ENCODE peak calls at places on chromosomes 1 and 21, in seven cellular contexts. M, F, Y, V, X, P and T are unnamed samples. For H3K9me3, the result is how much of the 10 kb centered on the place peaks cover.

GRCh38 chr1:183956559-183957188 is 80.9 kb downstream of the COLGALT2 start:
- DNase-seq in M (peak), F (no peak), Y (peak), V (peak), X (no peak), P (no peak), T (peak)

GRCh38 chr1:205088341-205088740 is 4.1 kb upstream of the TMEM81 start:
- DNase-seq in M (no peak), F (no peak), Y (no peak), V (no peak), X (no peak), P (no peak), T (no peak)

GRCh38 chr1:228944991-228945390 is 209.7 kb downstream of the RHOU start:
- DNase-seq in M (no peak), F (no peak), Y (no peak), V (no peak), X (no peak), P (peak), T (no peak)

GRCh38 chr1:46545784-46546183 is 5.7 kb downstream of the KNCN start:
- DNase-seq in M (no peak), F (no peak), Y (peak), V (no peak), X (no peak), P (no peak), T (no peak)

GRCh38 chr1:6365047-6365446 is 28.5 kb downstream of the ACOT7 start:
- DNase-seq in M (no peak), F (no peak), Y (no peak), V (no peak), X (no peak), P (no peak), T (no peak)

GRCh38 chr1:112849967-112850641 is 105.9 kb downstream of the SLC16A1 start:
- DNase-seq in M (no peak), F (no peak), Y (no peak), V (no peak), X (peak), P (no peak), T (no peak)

GRCh38 chr21:42300045-42300583 is 15.1 kb downstream of the TFF3 start:
- DNase-seq in M (no peak), F (no peak), Y (no peak), V (no peak), X (no peak), P (no peak), T (no peak)

GRCh38 chr1:151259351-151259750 is 4.8 kb downstream of the PSMD4 start:
- DNase-seq in M (no peak), F (no peak), Y (no peak), V (no peak), X (no peak), P (no peak), T (no peak)

GRCh38 chr1:41381691-41382530 is 20.7 kb downstream of the FOXO6 start:
- DNase-seq in M (no peak), F (peak), Y (no peak), V (peak), X (no peak), P (no peak), T (no peak)

GRCh38 chr1:205477121-205477758 is 21.4 kb upstream of the BLACAT1 start:
- DNase-seq in M (no peak), F (peak), Y (no peak), V (no peak), X (peak), P (no peak), T (no peak)

GRCh38 chr21:29145354-29145782 is 14.9 kb downstream of the MAP3K7CL start:
- DNase-seq in M (no peak), F (no peak), Y (peak), V (no peak), X (no peak), P (peak), T (peak)

GRCh38 chr1:15153842-15154479 is 414 bp downstream of the TMEM51 start:
- DNase-seq in M (no peak), F (peak), Y (peak), V (no peak), X (peak), P (no peak), T (no peak)

GRCh38 chr1:248853023-248853422 is 5.9 kb downstream of the ZNF692 start:
- DNase-seq in M (no peak), F (no peak), Y (no peak), V (no peak), X (no peak), P (no peak), T (no peak)

GRCh38 chr1:221925947-221926346 is 184.1 kb upstream of the DUSP10 start:
- DNase-seq in M (no peak), F (no peak), Y (no peak), V (no peak), X (no peak), P (no peak), T (no peak)

GRCh38 chr1:202575906-202576653 is 134.2 kb downstream of the SYT2 start:
- DNase-seq in M (no peak), F (peak), Y (no peak), V (no peak), X (no peak), P (no peak), T (no peak)

GRCh38 chr1:71135571-71135970 is 54.7 kb upstream of the ZRANB2 start:
- DNase-seq in M (no peak), F (no peak), Y (no peak), V (no peak), X (no peak), P (no peak), T (no peak)

GRCh38 chr1:154442006-154442740 is 37.0 kb downstream of the IL6R start:
- DNase-seq in M (no peak), F (no peak), Y (peak), V (no peak), X (peak), P (no peak), T (no peak)

GRCh38 chr1:199742547-199742946 is 285.0 kb upstream of the NR5A2 start:
- DNase-seq in M (no peak), F (no peak), Y (no peak), V (peak), X (no peak), P (no peak), T (peak)

GRCh38 chr1:233668725-233669294 is 54.9 kb downstream of the KCNK1 start:
- DNase-seq in M (peak), F (no peak), Y (peak), V (peak), X (no peak), P (no peak), T (peak)

GRCh38 chr1:2526824-2527552 is 592 bp upstream of the PANK4 start:
- DNase-seq in M (peak), F (no peak), Y (peak), V (no peak), X (no peak), P (no peak), T (no peak)
- TF ChIP-seq SIN3A in M (peak), F (no peak), Y (no peak), V (no peak), X (peak), P (no peak), T (no peak)

DNA sequence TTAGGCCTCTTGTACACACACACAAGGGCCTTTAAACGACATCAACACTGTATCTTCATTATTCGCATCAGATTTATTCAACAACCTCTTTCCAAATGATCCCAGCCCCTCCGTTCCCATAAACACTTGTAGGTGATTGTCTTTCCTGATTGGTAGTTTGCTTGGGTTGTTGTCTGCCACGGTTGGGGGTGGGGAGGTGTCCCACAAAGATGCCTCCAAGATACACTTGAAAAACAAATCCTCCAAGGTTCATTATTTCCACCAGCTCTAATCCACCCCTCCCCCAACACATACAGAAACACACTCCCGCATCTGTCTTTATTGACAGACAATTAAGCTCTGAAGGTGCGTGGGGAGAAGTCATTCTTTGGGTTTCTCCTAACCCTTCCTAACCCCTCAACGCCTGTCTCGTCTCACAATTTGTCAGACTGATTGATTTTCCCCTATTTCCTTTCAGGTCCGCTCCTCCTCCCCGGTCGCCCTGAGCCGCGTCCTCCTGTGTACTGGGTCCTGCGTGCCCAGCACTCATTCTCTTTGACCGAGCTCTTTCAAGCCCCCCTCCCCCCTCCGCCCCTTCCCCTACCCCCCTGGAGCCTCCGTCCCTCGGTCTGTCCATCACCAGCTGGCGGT is 1.4 kb downstream of the WDR26 start:
- DNase-seq in M (no peak), F (peak), Y (peak), V (no peak), X (no peak), P (no peak), T (no peak)
- TF ChIP-seq POLR2AphosphoS5 in M (no peak), F (no peak), Y (no peak), V (no peak), X (no peak), P (no peak), T (no peak)

GRCh38 chr1:77250126-77250525 is 30.9 kb upstream of the PIGK start:
- DNase-seq in M (no peak), F (no peak), Y (no peak), V (no peak), X (no peak), P (no peak), T (no peak)
- H3K9me3 ChIP-seq in M (under half), F (under half), Y (under half), V (under half), X (under half), P (under half), T (under half)

DNA sequence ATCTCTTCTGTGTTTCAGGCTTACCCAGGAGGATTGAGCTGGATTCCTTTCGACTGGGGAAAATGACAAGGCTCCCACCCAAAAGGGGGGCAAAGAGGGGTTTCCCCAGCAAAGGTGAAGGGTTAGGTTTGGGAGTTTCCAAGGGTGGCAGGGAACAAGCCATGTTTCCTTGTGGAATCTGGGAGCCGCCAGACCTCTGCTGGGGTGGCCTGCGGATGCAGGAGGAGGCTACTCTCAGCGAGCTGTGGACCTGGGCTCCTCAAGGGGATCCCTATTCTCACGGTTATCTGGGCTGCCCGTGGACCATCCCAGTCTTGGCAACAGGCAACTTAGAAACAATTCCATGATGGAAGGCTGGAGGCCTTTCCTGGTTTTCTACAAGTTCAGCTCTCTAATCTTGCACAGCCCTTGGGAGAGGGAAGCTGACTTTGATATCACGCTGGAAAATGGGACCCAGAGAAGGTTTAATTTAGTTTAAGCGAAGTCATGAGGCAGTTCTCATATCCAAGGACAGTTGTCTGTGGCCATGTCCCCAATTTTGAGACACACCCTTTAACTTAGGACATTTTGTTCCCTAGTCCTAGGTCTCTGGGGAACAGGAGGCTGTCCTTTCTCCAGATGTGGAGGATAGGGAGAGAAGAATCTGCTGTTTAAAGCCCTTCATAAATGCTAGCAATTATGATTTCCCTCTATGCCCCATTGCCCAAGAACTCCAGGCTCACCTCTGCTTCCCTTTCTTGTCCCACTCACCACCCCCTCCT is 24.7 kb upstream of the STUM start:
- DNase-seq in M (no peak), F (no peak), Y (no peak), V (no peak), X (no peak), P (no peak), T (no peak)
- TF ChIP-seq SIN3A in M (no peak), F (no peak), Y (no peak), V (no peak), X (no peak), P (no peak), T (no peak)

DNA sequence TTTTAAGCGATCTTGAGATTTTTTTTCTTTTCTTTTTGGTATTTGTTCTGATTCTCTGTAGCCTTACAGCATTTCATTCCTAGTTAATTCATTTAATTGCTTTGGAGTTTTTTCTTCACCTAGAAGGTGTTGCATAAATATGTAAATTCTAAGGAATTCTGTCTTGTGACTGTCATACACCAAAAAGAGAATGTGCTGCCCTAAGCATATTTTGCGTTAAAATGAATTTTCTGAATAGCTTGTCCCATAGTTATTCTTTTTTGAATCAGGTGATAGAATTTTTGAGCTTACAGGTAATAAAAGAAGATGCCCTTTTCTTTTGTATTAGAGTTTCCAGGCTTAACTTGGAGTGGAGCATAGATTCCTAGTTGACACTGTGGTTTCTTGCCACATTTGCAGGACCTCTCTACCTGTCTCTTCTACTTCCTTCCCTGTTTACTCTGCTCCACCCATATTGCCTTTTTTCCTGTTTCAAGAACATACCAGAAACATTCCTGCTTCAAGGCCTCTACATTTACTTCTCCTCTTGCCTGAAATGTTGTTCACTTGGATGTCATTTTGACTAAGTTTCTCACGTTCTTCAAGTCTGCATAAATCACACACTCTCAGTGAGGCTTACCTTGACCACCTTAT is 53.2 kb downstream of the KIF1B start:
- DNase-seq in M (no peak), F (no peak), Y (no peak), V (no peak), X (no peak), P (no peak), T (no peak)
- TF ChIP-seq POLR2AphosphoS5 in M (no peak), F (no peak), Y (no peak), V (no peak), X (no peak), P (no peak), T (no peak)